ENCODE peak calls at places on chromosomes 16 and 17, in four cellular contexts. One of them, this sample, is unnamed.

GRCh38 chr17:57553991-57554825 is 190.9 kb downstream of the CCDC182 start:
- DNase-seq in hypothalamus: no peak
- DNase-seq in astrocyte of the spinal cord: peak; percentile 76
- DNase-seq in activated CD4-positive, alpha-beta T cell treated with anti-CD3 and anti-CD28 coated beads for 24 hours: no peak
- DNase-seq in this sample: no peak

GRCh38 chr17:74800531-74800930 is 24.4 kb upstream of the NAT9 start:
- DNase-seq in hypothalamus: no peak
- DNase-seq in astrocyte of the spinal cord: no peak
- DNase-seq in activated CD4-positive, alpha-beta T cell treated with anti-CD3 and anti-CD28 coated beads for 24 hours: no peak
- DNase-seq in this sample: no peak

GRCh38 chr17:28551421-28552186 is 820 bp downstream of the UNC119 start:
- DNase-seq in astrocyte of the spinal cord: no peak
- DNase-seq in hypothalamus: no peak
- DNase-seq in activated CD4-positive, alpha-beta T cell treated with anti-CD3 and anti-CD28 coated beads for 24 hours: no peak
- DNase-seq in this sample: no peak

GRCh38 chr17:30905742-30906100 is 317 bp downstream of the TEFM start:
- DNase-seq in hypothalamus: no peak
- DNase-seq in astrocyte of the spinal cord: peak; percentile 17
- DNase-seq in activated CD4-positive, alpha-beta T cell treated with anti-CD3 and anti-CD28 coated beads for 24 hours: no peak
- DNase-seq in this sample: no peak

GRCh38 chr17:8473451-8474192 is 37.9 kb downstream of the NDEL1 start:
- DNase-seq in activated CD4-positive, alpha-beta T cell treated with anti-CD3 and anti-CD28 coated beads for 24 hours: no peak
- DNase-seq in hypothalamus: no peak
- DNase-seq in astrocyte of the spinal cord: no peak
- DNase-seq in this sample: no peak

GRCh38 chr17:69047368-69048263 is 13.1 kb downstream of the ABCA9 start:
- DNase-seq in activated CD4-positive, alpha-beta T cell treated with anti-CD3 and anti-CD28 coated beads for 24 hours: no peak
- DNase-seq in hypothalamus: no peak
- DNase-seq in astrocyte of the spinal cord: peak; percentile 77
- DNase-seq in this sample: no peak

GRCh38 chr17:83080641-83081560 is 1.5 kb downstream of the METRNL start:
- DNase-seq in astrocyte of the spinal cord: no peak
- DNase-seq in hypothalamus: no peak
- DNase-seq in activated CD4-positive, alpha-beta T cell treated with anti-CD3 and anti-CD28 coated beads for 24 hours: no peak
- DNase-seq in this sample: no peak

GRCh38 chr17:8119575-8120519 is 1.5 kb upstream of the ALOXE3 start:
- DNase-seq in hypothalamus: no peak
- DNase-seq in astrocyte of the spinal cord: peak; percentile 95
- DNase-seq in activated CD4-positive, alpha-beta T cell treated with anti-CD3 and anti-CD28 coated beads for 24 hours: peak; percentile 88
- DNase-seq in this sample: no peak

GRCh38 chr16:86975445-86975844 is 341.7 kb downstream of the C16orf95 start:
- DNase-seq in astrocyte of the spinal cord: peak; percentile 98
- DNase-seq in activated CD4-positive, alpha-beta T cell treated with anti-CD3 and anti-CD28 coated beads for 24 hours: no peak
- DNase-seq in hypothalamus: no peak
- DNase-seq in this sample: no peak

GRCh38 chr16:72188512-72188911 is 16.6 kb upstream of the PMFBP1 start:
- DNase-seq in astrocyte of the spinal cord: no peak
- DNase-seq in activated CD4-positive, alpha-beta T cell treated with anti-CD3 and anti-CD28 coated beads for 24 hours: no peak
- DNase-seq in hypothalamus: no peak
- DNase-seq in this sample: no peak

GRCh38 chr16:88784074-88784855 is 755 bp downstream of the PIEZO1 start:
- DNase-seq in astrocyte of the spinal cord: peak; percentile 72
- DNase-seq in activated CD4-positive, alpha-beta T cell treated with anti-CD3 and anti-CD28 coated beads for 24 hours: no peak
- DNase-seq in hypothalamus: no peak
- DNase-seq in this sample: no peak

GRCh38 chr16:71626858-71627213 is 852 bp downstream of the MARVELD3 start:
- DNase-seq in hypothalamus: no peak
- DNase-seq in activated CD4-positive, alpha-beta T cell treated with anti-CD3 and anti-CD28 coated beads for 24 hours: no peak
- DNase-seq in astrocyte of the spinal cord: no peak
- DNase-seq in this sample: no peak

GRCh38 chr16:19666451-19666850 is 51.6 kb downstream of the KNOP1 start:
- DNase-seq in activated CD4-positive, alpha-beta T cell treated with anti-CD3 and anti-CD28 coated beads for 24 hours: no peak
- DNase-seq in hypothalamus: no peak
- DNase-seq in astrocyte of the spinal cord: no peak
- DNase-seq in this sample: no peak

GRCh38 chr17:43766413-43767052 is 7.9 kb upstream of the SOST start:
- DNase-seq in astrocyte of the spinal cord: peak; percentile 20
- DNase-seq in hypothalamus: no peak
- DNase-seq in activated CD4-positive, alpha-beta T cell treated with anti-CD3 and anti-CD28 coated beads for 24 hours: peak; percentile 43
- DNase-seq in this sample: no peak

GRCh38 chr16:81189100-81189664 is 49.3 kb upstream of the BCO1 start:
- DNase-seq in activated CD4-positive, alpha-beta T cell treated with anti-CD3 and anti-CD28 coated beads for 24 hours: no peak
- DNase-seq in astrocyte of the spinal cord: no peak
- DNase-seq in hypothalamus: peak; percentile 60
- DNase-seq in this sample: no peak

GRCh38 chr17:61065263-61065773 is 334.3 kb upstream of the TBX2 start:
- DNase-seq in hypothalamus: no peak
- DNase-seq in activated CD4-positive, alpha-beta T cell treated with anti-CD3 and anti-CD28 coated beads for 24 hours: no peak
- DNase-seq in astrocyte of the spinal cord: peak; percentile 33
- DNase-seq in this sample: no peak

GRCh38 chr16:21001262-21001661 is 100.7 kb downstream of the LYRM1 start:
- DNase-seq in hypothalamus: no peak
- DNase-seq in astrocyte of the spinal cord: no peak
- DNase-seq in activated CD4-positive, alpha-beta T cell treated with anti-CD3 and anti-CD28 coated beads for 24 hours: no peak
- DNase-seq in this sample: no peak

GRCh38 chr16:86077243-86077940 is 178.4 kb downstream of the IRF8 start:
- DNase-seq in activated CD4-positive, alpha-beta T cell treated with anti-CD3 and anti-CD28 coated beads for 24 hours: no peak
- DNase-seq in hypothalamus: no peak
- DNase-seq in astrocyte of the spinal cord: no peak
- DNase-seq in this sample: no peak

GRCh38 chr16:11253995-11254912 is 1.8 kb downstream of the SOCS1 start:
- DNase-seq in astrocyte of the spinal cord: no peak
- DNase-seq in hypothalamus: no peak
- DNase-seq in activated CD4-positive, alpha-beta T cell treated with anti-CD3 and anti-CD28 coated beads for 24 hours: no peak
- DNase-seq in this sample: no peak

GRCh38 chr16:64717871-64718270 is 404.0 kb downstream of the CDH11 start:
- DNase-seq in astrocyte of the spinal cord: no peak
- DNase-seq in activated CD4-positive, alpha-beta T cell treated with anti-CD3 and anti-CD28 coated beads for 24 hours: no peak
- DNase-seq in hypothalamus: no peak
- DNase-seq in this sample: no peak

GRCh38 chr17:73481672-73482071 is 162.6 kb downstream of the SDK2 start:
- DNase-seq in astrocyte of the spinal cord: no peak
- DNase-seq in hypothalamus: no peak
- DNase-seq in activated CD4-positive, alpha-beta T cell treated with anti-CD3 and anti-CD28 coated beads for 24 hours: no peak
- DNase-seq in this sample: no peak

GRCh38 chr17:52383493-52384100 is 225.1 kb upstream of the CA10 start:
- DNase-seq in hypothalamus: no peak
- DNase-seq in astrocyte of the spinal cord: peak; percentile 8
- DNase-seq in activated CD4-positive, alpha-beta T cell treated with anti-CD3 and anti-CD28 coated beads for 24 hours: peak; percentile 1
- DNase-seq in this sample: no peak

GRCh38 chr17:42969006-42969581 is 4.8 kb upstream of the AARSD1 start:
- DNase-seq in hypothalamus: no peak
- DNase-seq in activated CD4-positive, alpha-beta T cell treated with anti-CD3 and anti-CD28 coated beads for 24 hours: no peak
- DNase-seq in astrocyte of the spinal cord: peak; percentile 5
- DNase-seq in this sample: no peak

GRCh38 chr16:87278191-87279093 is 38.8 kb downstream of the C16orf95 start:
- DNase-seq in activated CD4-positive, alpha-beta T cell treated with anti-CD3 and anti-CD28 coated beads for 24 hours: peak; percentile 4
- DNase-seq in hypothalamus: peak; percentile 5
- DNase-seq in astrocyte of the spinal cord: peak; percentile 84
- DNase-seq in this sample: peak; percentile 70

GRCh38 chr17:4583796-4584124 is 569 bp upstream of the SMTNL2 start:
- DNase-seq in hypothalamus: no peak
- DNase-seq in astrocyte of the spinal cord: no peak
- DNase-seq in activated CD4-positive, alpha-beta T cell treated with anti-CD3 and anti-CD28 coated beads for 24 hours: no peak
- DNase-seq in this sample: no peak

GRCh38 chr16:57092786-57093301 is 461 bp downstream of the CPNE2 start:
- DNase-seq in astrocyte of the spinal cord: no peak
- DNase-seq in activated CD4-positive, alpha-beta T cell treated with anti-CD3 and anti-CD28 coated beads for 24 hours: peak; percentile 22
- DNase-seq in hypothalamus: no peak
- DNase-seq in this sample: no peak

GRCh38 chr16:89344314-89344828 is 126.9 kb downstream of the ZNF778 start:
- DNase-seq in activated CD4-positive, alpha-beta T cell treated with anti-CD3 and anti-CD28 coated beads for 24 hours: no peak
- DNase-seq in astrocyte of the spinal cord: no peak
- DNase-seq in hypothalamus: no peak
- DNase-seq in this sample: no peak

This sample was measured in GM18507.